ENCODE peak calls at places on chromosome 20, in seven cellular contexts. One of them, this sample, is unnamed.
A peak's percentile ranks its signal among the peaks of the same experiment; 100 is the strongest.

GRCh38 chr20:20368414-20369352 is 779 bp downstream of the INSM1 start:
- DNase-seq in SK-N-SH: peak; percentile 50
- DNase-seq in GM20000: peak; percentile 71
- DNase-seq in cardiac fibroblast: no peak
- DNase-seq in AG04449: no peak
- DNase-seq in endothelial cell: peak; percentile 22
- DNase-seq in neural crest cell: no peak
- DNase-seq in this sample: peak; percentile 61

GRCh38 chr20:23868321-23868720 is 11.2 kb downstream of the CST5 start:
- DNase-seq in cardiac fibroblast: no peak
- DNase-seq in AG04449: no peak
- DNase-seq in GM20000: no peak
- DNase-seq in SK-N-SH: no peak
- DNase-seq in neural crest cell: no peak
- DNase-seq in endothelial cell: no peak
- DNase-seq in this sample: no peak

GRCh38 chr20:22977047-22977785 is 57.9 kb upstream of the SSTR4 start:
- DNase-seq in GM20000: no peak
- DNase-seq in SK-N-SH: no peak
- DNase-seq in AG04449: no peak
- DNase-seq in cardiac fibroblast: peak; percentile 30
- DNase-seq in neural crest cell: no peak
- DNase-seq in endothelial cell: no peak
- DNase-seq in this sample: no peak

GRCh38 chr20:2172305-2173175 is 70.9 kb downstream of the STK35 start:
- DNase-seq in AG04449: no peak
- DNase-seq in endothelial cell: peak; percentile 76
- DNase-seq in GM20000: peak; percentile 79
- DNase-seq in cardiac fibroblast: peak; percentile 67
- DNase-seq in neural crest cell: peak; percentile 77
- DNase-seq in SK-N-SH: peak; percentile 82
- DNase-seq in this sample: peak; percentile 82

GRCh38 chr20:33069706-33070105 is 9.7 kb upstream of the BPIFB4 start:
- DNase-seq in cardiac fibroblast: no peak
- DNase-seq in AG04449: no peak
- DNase-seq in endothelial cell: no peak
- DNase-seq in neural crest cell: no peak
- DNase-seq in SK-N-SH: no peak
- DNase-seq in GM20000: no peak
- DNase-seq in this sample: no peak

GRCh38 chr20:11783102-11783861 is 134.4 kb upstream of the BTBD3 start:
- DNase-seq in AG04449: no peak
- DNase-seq in endothelial cell: no peak
- DNase-seq in SK-N-SH: no peak
- DNase-seq in neural crest cell: no peak
- DNase-seq in cardiac fibroblast: no peak
- DNase-seq in GM20000: no peak
- DNase-seq in this sample: no peak

GRCh38 chr20:18138639-18139583 is 1.2 kb downstream of the KAT14 start:
- DNase-seq in neural crest cell: no peak
- DNase-seq in endothelial cell: no peak
- DNase-seq in AG04449: no peak
- DNase-seq in SK-N-SH: no peak
- DNase-seq in GM20000: no peak
- DNase-seq in cardiac fibroblast: no peak
- DNase-seq in this sample: no peak

GRCh38 chr20:6715350-6716063 is 52.0 kb upstream of the BMP2 start:
- DNase-seq in endothelial cell: no peak
- DNase-seq in neural crest cell: no peak
- DNase-seq in AG04449: no peak
- DNase-seq in SK-N-SH: no peak
- DNase-seq in GM20000: no peak
- DNase-seq in cardiac fibroblast: no peak
- DNase-seq in this sample: no peak

GRCh38 chr20:8399963-8400362 is 267.9 kb downstream of the PLCB1 start:
- DNase-seq in cardiac fibroblast: no peak
- DNase-seq in SK-N-SH: no peak
- DNase-seq in endothelial cell: no peak
- DNase-seq in neural crest cell: no peak
- DNase-seq in AG04449: no peak
- DNase-seq in GM20000: peak; percentile 47
- DNase-seq in this sample: peak; percentile 27

GRCh38 chr20:63781181-63781580 is 41.6 kb downstream of the SLC2A4RG start:
- DNase-seq in neural crest cell: no peak
- DNase-seq in SK-N-SH: no peak
- DNase-seq in endothelial cell: no peak
- DNase-seq in GM20000: no peak
- DNase-seq in AG04449: no peak
- DNase-seq in cardiac fibroblast: no peak
- DNase-seq in this sample: no peak

GRCh38 chr20:24016560-24016959 is 28.0 kb upstream of the GGTLC1 start:
- DNase-seq in SK-N-SH: no peak
- DNase-seq in cardiac fibroblast: no peak
- DNase-seq in neural crest cell: no peak
- DNase-seq in endothelial cell: no peak
- DNase-seq in AG04449: no peak
- DNase-seq in GM20000: no peak
- DNase-seq in this sample: no peak

GRCh38 chr20:11585752-11586352 is 331.8 kb upstream of the BTBD3 start:
- DNase-seq in endothelial cell: no peak
- DNase-seq in GM20000: no peak
- DNase-seq in AG04449: no peak
- DNase-seq in cardiac fibroblast: peak; percentile 19
- DNase-seq in SK-N-SH: no peak
- DNase-seq in neural crest cell: no peak
- DNase-seq in this sample: no peak

GRCh38 chr20:32511358-32512046 is 73.6 kb downstream of the NOL4L start:
- DNase-seq in SK-N-SH: no peak
- DNase-seq in AG04449: no peak
- DNase-seq in neural crest cell: no peak
- DNase-seq in cardiac fibroblast: no peak
- DNase-seq in GM20000: no peak
- DNase-seq in endothelial cell: no peak
- DNase-seq in this sample: no peak

GRCh38 chr20:58892932-58893224 is 40.4 kb downstream of the GNAS start:
- DNase-seq in SK-N-SH: peak; percentile 55
- DNase-seq in GM20000: no peak
- DNase-seq in neural crest cell: no peak
- DNase-seq in AG04449: no peak
- DNase-seq in endothelial cell: no peak
- DNase-seq in cardiac fibroblast: no peak
- DNase-seq in this sample: peak; percentile 32

GRCh38 chr20:57806476-57806875 is 96.7 kb upstream of the PMEPA1 start:
- DNase-seq in neural crest cell: no peak
- DNase-seq in endothelial cell: no peak
- DNase-seq in AG04449: no peak
- DNase-seq in GM20000: no peak
- DNase-seq in cardiac fibroblast: no peak
- DNase-seq in SK-N-SH: no peak
- DNase-seq in this sample: no peak

GRCh38 chr20:967796-968742 is 34.0 kb downstream of the RSPO4 start:
- DNase-seq in AG04449: no peak
- DNase-seq in cardiac fibroblast: peak; percentile 42
- DNase-seq in neural crest cell: no peak
- DNase-seq in SK-N-SH: peak; percentile 62
- DNase-seq in GM20000: no peak
- DNase-seq in endothelial cell: no peak
- DNase-seq in this sample: peak; percentile 60

GRCh38 chr20:7790189-7790588 is 150.1 kb downstream of the HAO1 start:
- DNase-seq in neural crest cell: no peak
- DNase-seq in cardiac fibroblast: peak; percentile 55
- DNase-seq in endothelial cell: no peak
- DNase-seq in SK-N-SH: no peak
- DNase-seq in GM20000: no peak
- DNase-seq in AG04449: no peak
- DNase-seq in this sample: no peak

GRCh38 chr20:3751664-3752385 is 15.7 kb downstream of the ADISSP start:
- DNase-seq in cardiac fibroblast: peak; percentile 31
- DNase-seq in GM20000: peak; percentile 82
- DNase-seq in endothelial cell: no peak
- DNase-seq in AG04449: no peak
- DNase-seq in neural crest cell: no peak
- DNase-seq in SK-N-SH: peak; percentile 56
- DNase-seq in this sample: no peak

GRCh38 chr20:52622086-52622485 is 350.1 kb upstream of the TSHZ2 start:
- DNase-seq in AG04449: no peak
- DNase-seq in cardiac fibroblast: no peak
- DNase-seq in SK-N-SH: no peak
- DNase-seq in endothelial cell: no peak
- DNase-seq in neural crest cell: no peak
- DNase-seq in GM20000: no peak
- DNase-seq in this sample: no peak

GRCh38 chr20:61810066-61810708 is 255.5 kb downstream of the TAF4 start:
- DNase-seq in AG04449: no peak
- DNase-seq in SK-N-SH: no peak
- DNase-seq in cardiac fibroblast: no peak
- DNase-seq in endothelial cell: no peak
- DNase-seq in neural crest cell: no peak
- DNase-seq in GM20000: no peak
- DNase-seq in this sample: no peak

DNA sequence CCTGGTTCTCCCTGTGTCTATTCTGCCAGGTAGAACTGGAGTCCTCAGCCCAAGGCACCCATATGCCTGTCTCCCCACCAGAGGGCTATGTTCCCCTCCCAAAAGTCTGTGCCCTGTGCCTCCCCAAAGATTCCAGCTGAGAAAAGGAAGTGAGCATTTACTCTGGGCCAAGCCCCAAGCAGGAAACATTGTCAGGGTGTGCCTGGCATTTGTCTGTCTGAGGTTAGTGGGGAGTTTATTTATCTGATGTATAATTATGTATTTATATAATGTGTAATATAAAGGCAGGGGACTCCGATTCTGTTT is 5.6 kb downstream of the GDF5 start:
- DNase-seq in SK-N-SH: no peak
- DNase-seq in cardiac fibroblast: no peak
- DNase-seq in endothelial cell: no peak
- DNase-seq in AG04449: no peak
- DNase-seq in neural crest cell: no peak
- DNase-seq in GM20000: no peak
- DNase-seq in this sample: no peak
- TF ChIP-seq CTCF in SK-N-SH: no peak
- TF ChIP-seq CTCF in cardiac fibroblast: peak; percentile 2
- TF ChIP-seq CTCF in endothelial cell: no peak
- TF ChIP-seq CTCF in AG04449: no peak
- TF ChIP-seq CTCF in neural crest cell: no peak
- TF ChIP-seq CTCF in GM20000: no peak
- TF ChIP-seq CTCF in this sample: no peak

GRCh38 chr20:25083773-25084615 is 2.1 kb upstream of the VSX1 start:
- DNase-seq in neural crest cell: peak; percentile 48
- DNase-seq in endothelial cell: no peak
- DNase-seq in AG04449: no peak
- DNase-seq in SK-N-SH: no peak
- DNase-seq in GM20000: no peak
- DNase-seq in cardiac fibroblast: no peak
- DNase-seq in this sample: peak; percentile 74

GRCh38 chr20:25083141-25083772 is 1.3 kb upstream of the VSX1 start:
- DNase-seq in SK-N-SH: peak; percentile 45
- DNase-seq in neural crest cell: no peak
- DNase-seq in GM20000: no peak
- DNase-seq in AG04449: no peak
- DNase-seq in endothelial cell: no peak
- DNase-seq in cardiac fibroblast: no peak
- DNase-seq in this sample: peak; percentile 39

GRCh38 chr20:25082498-25082873 is 545 bp upstream of the VSX1 start:
- DNase-seq in cardiac fibroblast: no peak
- DNase-seq in endothelial cell: no peak
- DNase-seq in SK-N-SH: peak; percentile 51
- DNase-seq in GM20000: no peak
- DNase-seq in neural crest cell: no peak
- DNase-seq in AG04449: no peak
- DNase-seq in this sample: peak; percentile 37

GRCh38 chr20:25085756-25086495 is 4.0 kb upstream of the VSX1 start:
- DNase-seq in GM20000: no peak
- DNase-seq in cardiac fibroblast: no peak
- DNase-seq in neural crest cell: no peak
- DNase-seq in endothelial cell: no peak
- DNase-seq in AG04449: no peak
- DNase-seq in SK-N-SH: no peak
- DNase-seq in this sample: no peak

GRCh38 chr20:25084616-25085187 is 2.8 kb upstream of the VSX1 start:
- DNase-seq in cardiac fibroblast: no peak
- DNase-seq in AG04449: no peak
- DNase-seq in neural crest cell: no peak
- DNase-seq in SK-N-SH: no peak
- DNase-seq in GM20000: no peak
- DNase-seq in endothelial cell: no peak
- DNase-seq in this sample: no peak
- TF ChIP-seq CTCF in cardiac fibroblast: no peak
- TF ChIP-seq CTCF in AG04449: no peak
- TF ChIP-seq CTCF in neural crest cell: no peak
- TF ChIP-seq CTCF in SK-N-SH: no peak
- TF ChIP-seq CTCF in GM20000: no peak
- TF ChIP-seq CTCF in endothelial cell: no peak
- TF ChIP-seq CTCF in this sample: no peak

DNA sequence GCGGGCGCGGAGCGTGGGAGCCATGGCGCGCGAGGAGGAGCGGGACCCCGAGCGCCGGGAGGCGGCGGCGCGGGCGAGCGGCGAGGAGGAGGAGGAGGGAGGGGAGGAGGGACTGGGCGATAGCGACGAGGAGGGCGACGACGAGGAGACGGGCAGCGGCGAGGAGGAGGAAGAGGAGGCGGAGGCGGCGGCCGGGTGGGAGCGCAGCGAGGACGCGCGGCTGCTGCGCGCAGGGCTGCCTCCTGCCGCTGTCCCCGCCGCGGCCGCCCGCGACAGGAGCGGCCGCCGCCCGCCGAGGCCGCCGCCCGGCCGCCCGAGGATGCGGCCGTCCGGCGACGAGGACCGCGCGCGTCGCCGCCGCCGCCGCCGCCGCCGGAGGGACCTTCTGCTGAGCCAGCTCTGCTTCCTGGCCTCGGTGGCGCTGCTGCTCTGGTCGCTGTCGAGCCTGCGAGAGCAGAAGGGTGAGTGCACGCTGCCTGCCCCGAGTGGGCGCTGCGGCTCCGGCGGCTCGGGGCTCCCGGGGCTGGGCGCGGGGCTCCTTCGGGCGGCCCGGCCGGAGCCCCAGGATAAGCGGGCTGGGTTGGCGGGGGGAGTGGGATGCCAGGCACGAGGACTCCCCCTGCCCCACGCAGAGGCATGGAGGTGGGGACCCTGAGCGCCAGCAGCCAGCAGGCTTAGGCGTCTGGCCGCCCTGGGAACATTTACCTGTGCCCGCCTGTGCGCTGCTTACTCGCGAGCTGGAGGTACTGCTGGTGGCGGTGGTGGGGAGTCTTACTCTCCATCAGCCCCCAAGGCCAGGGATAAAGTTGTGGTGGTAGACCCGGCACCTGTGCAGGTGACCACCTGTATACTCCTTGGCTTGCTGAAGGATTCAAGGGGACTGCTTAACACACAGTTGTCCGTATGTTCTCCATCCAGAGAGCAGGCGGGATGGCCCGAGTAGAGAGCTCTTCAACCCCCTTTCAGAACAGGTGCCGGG is at the start of gene SLC24A3:
- DNase-seq in endothelial cell: peak; percentile 74
- DNase-seq in SK-N-SH: peak; percentile 53
- DNase-seq in AG04449: no peak
- DNase-seq in cardiac fibroblast: peak; percentile 33
- DNase-seq in GM20000: peak; percentile 81
- DNase-seq in neural crest cell: peak; percentile 58
- DNase-seq in this sample: peak; percentile 70
- TF ChIP-seq CTCF in endothelial cell: peak; percentile 14
- TF ChIP-seq CTCF in SK-N-SH: no peak
- TF ChIP-seq CTCF in AG04449: peak; percentile 38
- TF ChIP-seq CTCF in cardiac fibroblast: peak; percentile 30
- TF ChIP-seq CTCF in GM20000: peak; percentile 20
- TF ChIP-seq CTCF in neural crest cell: peak; percentile 67
- TF ChIP-seq CTCF in this sample: peak; percentile 42

GRCh38 chr20:14264869-14265268 is 72.5 kb downstream of the FLRT3 start:
- DNase-seq in GM20000: no peak
- DNase-seq in SK-N-SH: peak; percentile 4
- DNase-seq in AG04449: peak; percentile 1
- DNase-seq in cardiac fibroblast: peak; percentile 42
- DNase-seq in neural crest cell: no peak
- DNase-seq in endothelial cell: no peak
- DNase-seq in this sample: no peak
- TF ChIP-seq CTCF in GM20000: no peak
- TF ChIP-seq CTCF in SK-N-SH: peak; percentile 51
- TF ChIP-seq CTCF in AG04449: peak; percentile 28
- TF ChIP-seq CTCF in cardiac fibroblast: peak; percentile 11
- TF ChIP-seq CTCF in neural crest cell: peak; percentile 53
- TF ChIP-seq CTCF in endothelial cell: peak; percentile 38
- TF ChIP-seq CTCF in this sample: no peak

This sample was measured in GM13977.